ENCODE peak calls at places on chromosomes 7 and 10, in four cellular contexts. One of them, this sample, is unnamed. For H3K4me1, the result is how much of the 10 kb centered on the place peaks cover.

GRCh38 chr7:322111-322671 is 32.2 kb downstream of the FOXL3 start:
- DNase-seq in uterus: peak
- DNase-seq in endothelial cell of umbilical vein: peak
- DNase-seq in mucosa of descending colon: peak
- DNase-seq in this sample: no peak

GRCh38 chr7:76224695-76225094 is 23.0 kb downstream of the SRRM3 start:
- DNase-seq in uterus: no peak
- DNase-seq in endothelial cell of umbilical vein: no peak
- DNase-seq in mucosa of descending colon: no peak
- DNase-seq in this sample: no peak

GRCh38 chr7:159030490-159031134 is 114.1 kb downstream of the VIPR2 start:
- DNase-seq in uterus: peak
- DNase-seq in endothelial cell of umbilical vein: peak
- DNase-seq in mucosa of descending colon: peak
- DNase-seq in this sample: peak

GRCh38 chr10:14487511-14487909 is 156.8 kb upstream of the FRMD4A start:
- DNase-seq in uterus: no peak
- DNase-seq in endothelial cell of umbilical vein: peak
- DNase-seq in mucosa of descending colon: peak
- DNase-seq in this sample: no peak

GRCh38 chr10:92573798-92574544 is at the start of gene IDE:
- DNase-seq in uterus: peak
- DNase-seq in endothelial cell of umbilical vein: peak
- DNase-seq in mucosa of descending colon: peak
- DNase-seq in this sample: peak

GRCh38 chr7:102836206-102836938 is 76.4 kb upstream of the LRRC17 start:
- DNase-seq in uterus: no peak
- DNase-seq in endothelial cell of umbilical vein: peak
- DNase-seq in mucosa of descending colon: no peak
- DNase-seq in this sample: no peak

GRCh38 chr7:38107486-38107893 is 70.6 kb upstream of the STARD3NL start:
- DNase-seq in uterus: peak
- DNase-seq in endothelial cell of umbilical vein: peak
- DNase-seq in mucosa of descending colon: peak
- DNase-seq in this sample: peak

GRCh38 chr10:132398566-132398991 is 1.6 kb downstream of the PWWP2B start:
- DNase-seq in uterus: no peak
- DNase-seq in endothelial cell of umbilical vein: no peak
- DNase-seq in mucosa of descending colon: no peak
- DNase-seq in this sample: no peak

GRCh38 chr7:5426226-5426475 is 2.5 kb upstream of the TNRC18 start:
- DNase-seq in uterus: no peak
- DNase-seq in endothelial cell of umbilical vein: peak
- DNase-seq in mucosa of descending colon: no peak
- DNase-seq in this sample: no peak

GRCh38 chr7:99642099-99642498 is 25.4 kb downstream of the ZSCAN25 start:
- DNase-seq in uterus: no peak
- DNase-seq in endothelial cell of umbilical vein: no peak
- DNase-seq in mucosa of descending colon: no peak
- DNase-seq in this sample: no peak

GRCh38 chr7:129055294-129055816 is 444 bp upstream of the TNPO3 start:
- DNase-seq in uterus: no peak
- DNase-seq in endothelial cell of umbilical vein: no peak
- DNase-seq in mucosa of descending colon: no peak
- DNase-seq in this sample: no peak

GRCh38 chr7:29053105-29053872 is 93.0 kb downstream of the CPVL start:
- DNase-seq in uterus: no peak
- DNase-seq in endothelial cell of umbilical vein: no peak
- DNase-seq in mucosa of descending colon: no peak
- DNase-seq in this sample: no peak

GRCh38 chr10:15486404-15486803 is 115.3 kb upstream of the FAM171A1 start:
- DNase-seq in uterus: no peak
- DNase-seq in endothelial cell of umbilical vein: no peak
- DNase-seq in mucosa of descending colon: no peak
- DNase-seq in this sample: no peak

GRCh38 chr10:119395287-119396007 is 147.1 kb downstream of the RGS10 start:
- DNase-seq in uterus: no peak
- DNase-seq in endothelial cell of umbilical vein: peak
- DNase-seq in mucosa of descending colon: no peak
- DNase-seq in this sample: peak

GRCh38 chr7:99499356-99499712 is 747 bp downstream of the ZNF394 start:
- DNase-seq in uterus: no peak
- DNase-seq in endothelial cell of umbilical vein: no peak
- DNase-seq in mucosa of descending colon: no peak
- DNase-seq in this sample: no peak

GRCh38 chr7:108135446-108136190 is 5.5 kb upstream of the LAMB4 start:
- DNase-seq in uterus: no peak
- DNase-seq in endothelial cell of umbilical vein: no peak
- DNase-seq in mucosa of descending colon: peak
- DNase-seq in this sample: no peak

GRCh38 chr10:69994262-69994661 is 58.4 kb upstream of the MACROH2A2 start:
- DNase-seq in uterus: peak
- DNase-seq in endothelial cell of umbilical vein: peak
- DNase-seq in mucosa of descending colon: peak
- DNase-seq in this sample: no peak

GRCh38 chr7:134766779-134767566 is 12.5 kb upstream of the CALD1 start:
- DNase-seq in uterus: peak
- DNase-seq in endothelial cell of umbilical vein: no peak
- DNase-seq in mucosa of descending colon: peak
- DNase-seq in this sample: no peak

GRCh38 chr7:90119178-90119971 is 34.9 kb upstream of the STEAP1 start:
- DNase-seq in uterus: peak
- DNase-seq in endothelial cell of umbilical vein: no peak
- DNase-seq in mucosa of descending colon: peak
- DNase-seq in this sample: no peak

GRCh38 chr7:155763122-155763521 is 49.1 kb downstream of the SHH start:
- DNase-seq in uterus: no peak
- DNase-seq in endothelial cell of umbilical vein: no peak
- DNase-seq in mucosa of descending colon: no peak
- DNase-seq in this sample: no peak

GRCh38 chr10:128221128-128221527 is 94.9 kb upstream of the MKI67 start:
- DNase-seq in uterus: no peak
- DNase-seq in endothelial cell of umbilical vein: no peak
- DNase-seq in mucosa of descending colon: no peak
- DNase-seq in this sample: no peak

GRCh38 chr7:48299580-48300169 is 128.4 kb downstream of the ABCA13 start:
- DNase-seq in uterus: no peak
- DNase-seq in endothelial cell of umbilical vein: peak
- DNase-seq in mucosa of descending colon: peak
- DNase-seq in this sample: no peak

GRCh38 chr7:28395806-28396205 is 16.5 kb upstream of the CREB5 start:
- DNase-seq in uterus: no peak
- DNase-seq in endothelial cell of umbilical vein: no peak
- DNase-seq in mucosa of descending colon: no peak
- DNase-seq in this sample: no peak

GRCh38 chr7:36092221-36092771 is 60.8 kb upstream of the EEPD1 start:
- DNase-seq in uterus: no peak
- DNase-seq in endothelial cell of umbilical vein: no peak
- DNase-seq in mucosa of descending colon: no peak
- DNase-seq in this sample: no peak

GRCh38 chr7:37311282-37311868 is 137.3 kb downstream of the ELMO1 start:
- DNase-seq in uterus: no peak
- DNase-seq in endothelial cell of umbilical vein: peak
- DNase-seq in mucosa of descending colon: no peak
- DNase-seq in this sample: no peak

GRCh38 chr10:132276179-132276675 is 31.5 kb downstream of the STK32C start:
- DNase-seq in uterus: no peak
- DNase-seq in endothelial cell of umbilical vein: no peak
- DNase-seq in mucosa of descending colon: no peak
- DNase-seq in this sample: no peak

GRCh38 chr10:18224626-18225445 is 84.6 kb downstream of the CACNB2 start:
- DNase-seq in uterus: peak
- DNase-seq in endothelial cell of umbilical vein: no peak
- DNase-seq in mucosa of descending colon: peak
- DNase-seq in this sample: no peak

GRCh38 chr7:26438078-26438477 is 146.4 kb downstream of the SNX10 start:
- DNase-seq in uterus: no peak
- DNase-seq in endothelial cell of umbilical vein: no peak
- DNase-seq in mucosa of descending colon: no peak
- DNase-seq in this sample: no peak

GRCh38 chr7:10708447-10708846 is 265.2 kb upstream of the PHF14 start:
- DNase-seq in uterus: no peak
- DNase-seq in endothelial cell of umbilical vein: no peak
- DNase-seq in mucosa of descending colon: no peak
- DNase-seq in this sample: no peak

GRCh38 chr10:60883187-60883586 is 60.8 kb downstream of the RHOBTB1 start:
- DNase-seq in uterus: no peak
- DNase-seq in endothelial cell of umbilical vein: peak
- DNase-seq in mucosa of descending colon: peak
- DNase-seq in this sample: no peak

GRCh38 chr7:2199956-2200583 is 32.7 kb downstream of the MAD1L1 start:
- DNase-seq in uterus: no peak
- DNase-seq in endothelial cell of umbilical vein: no peak
- DNase-seq in mucosa of descending colon: no peak
- DNase-seq in this sample: no peak
- H3K4me1 ChIP-seq in uterus: under half
- H3K4me1 ChIP-seq in endothelial cell of umbilical vein: under half
- H3K4me1 ChIP-seq in mucosa of descending colon: under half
- H3K4me1 ChIP-seq in this sample: under half

GRCh38 chr10:124699471-124700292 is 44.5 kb downstream of the FAM53B start:
- DNase-seq in uterus: no peak
- DNase-seq in endothelial cell of umbilical vein: no peak
- DNase-seq in mucosa of descending colon: no peak
- DNase-seq in this sample: no peak

GRCh38 chr10:124701038-124701365 is 43.2 kb downstream of the FAM53B start:
- DNase-seq in uterus: no peak
- DNase-seq in endothelial cell of umbilical vein: no peak
- DNase-seq in mucosa of descending colon: no peak
- DNase-seq in this sample: no peak

GRCh38 chr10:124701881-124702656 is 42.1 kb downstream of the FAM53B start:
- DNase-seq in uterus: peak
- DNase-seq in endothelial cell of umbilical vein: peak
- DNase-seq in mucosa of descending colon: no peak
- DNase-seq in this sample: no peak

GRCh38 chr10:124701435-124701834 is 42.7 kb downstream of the FAM53B start:
- DNase-seq in uterus: peak
- DNase-seq in endothelial cell of umbilical vein: peak
- DNase-seq in mucosa of descending colon: peak
- DNase-seq in this sample: peak

DNA sequence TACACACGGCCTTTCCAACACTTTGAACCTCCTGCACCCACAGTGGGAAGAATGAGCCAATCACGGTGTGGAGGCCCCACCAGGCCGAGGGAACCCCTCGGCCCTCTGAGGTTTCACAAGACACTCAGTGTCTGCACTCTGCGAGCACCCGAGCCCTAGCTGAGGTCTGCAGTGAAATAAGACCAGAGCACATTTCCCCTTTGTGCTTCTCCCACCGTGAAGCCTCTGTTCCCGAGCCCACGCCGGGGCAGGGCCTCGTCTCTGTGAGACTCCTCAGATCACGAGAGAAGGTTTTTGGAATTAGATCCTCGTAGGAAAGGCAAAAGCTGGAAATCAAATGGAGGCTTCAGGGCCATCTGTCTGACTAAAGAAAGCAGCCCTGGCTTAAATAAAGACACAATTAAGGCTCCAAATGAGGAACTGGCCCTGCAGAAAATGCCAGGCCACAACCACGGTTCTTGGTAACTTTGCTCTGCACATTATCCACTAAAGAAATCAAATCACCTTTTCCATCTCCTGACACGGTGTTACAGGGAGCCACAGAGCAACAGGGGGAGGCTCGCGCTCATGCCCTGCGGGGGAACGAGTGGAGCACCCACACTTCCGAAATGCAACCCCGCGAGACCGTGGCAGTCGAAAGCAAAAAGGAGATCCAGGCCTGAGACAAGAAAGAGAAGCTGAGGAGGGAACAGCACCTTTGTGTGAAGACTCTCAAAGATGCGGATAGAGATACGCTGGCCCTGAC is 43.7 kb downstream of the FAM53B start:
- DNase-seq in uterus: no peak
- DNase-seq in endothelial cell of umbilical vein: no peak
- DNase-seq in mucosa of descending colon: no peak
- DNase-seq in this sample: no peak
- H3K4me1 ChIP-seq in uterus: under half
- H3K4me1 ChIP-seq in endothelial cell of umbilical vein: under half
- H3K4me1 ChIP-seq in mucosa of descending colon: under half
- H3K4me1 ChIP-seq in this sample: half or more

DNA sequence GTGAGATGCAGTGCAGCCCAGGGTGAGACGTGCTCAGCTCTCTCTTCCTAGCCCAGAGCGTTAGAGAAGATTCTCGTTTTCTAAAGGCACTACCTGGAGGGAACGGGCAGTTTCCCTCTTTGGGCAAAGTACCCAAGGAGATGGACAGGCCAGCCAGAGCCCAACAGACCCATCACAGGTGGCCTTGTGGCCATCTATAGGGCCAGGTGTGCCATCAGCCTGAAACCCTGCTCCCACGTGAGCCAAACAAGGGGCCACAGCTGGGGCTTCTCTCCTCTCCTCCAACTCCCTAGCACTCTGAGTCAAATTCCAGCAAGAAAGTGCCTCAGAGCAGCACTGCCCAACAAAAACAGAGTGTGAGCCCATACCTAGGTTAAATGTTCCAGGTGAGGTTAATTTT is 22.3 kb downstream of the CHST15 start:
- DNase-seq in uterus: no peak
- DNase-seq in endothelial cell of umbilical vein: no peak
- DNase-seq in mucosa of descending colon: no peak
- DNase-seq in this sample: no peak
- H3K4me1 ChIP-seq in uterus: under half
- H3K4me1 ChIP-seq in endothelial cell of umbilical vein: under half
- H3K4me1 ChIP-seq in mucosa of descending colon: under half
- H3K4me1 ChIP-seq in this sample: under half

GRCh38 chr10:110218627-110219026 is 11.2 kb downstream of the MXI1 start:
- DNase-seq in uterus: no peak
- DNase-seq in endothelial cell of umbilical vein: no peak
- DNase-seq in mucosa of descending colon: peak
- DNase-seq in this sample: no peak
- H3K4me1 ChIP-seq in uterus: under half
- H3K4me1 ChIP-seq in endothelial cell of umbilical vein: under half
- H3K4me1 ChIP-seq in mucosa of descending colon: under half
- H3K4me1 ChIP-seq in this sample: half or more